ENCODE peak calls at places on chromosomes 3 and 15, in nine cellular contexts. One of them, this sample, is unnamed.

GRCh38 chr3:127449489-127450212 is 140.9 kb downstream of the TPRA1 start:
- DNase-seq in PC-9: no peak
- DNase-seq in cardiac muscle cell: no peak
- DNase-seq in GM23338: no peak
- DNase-seq in tibial artery: peak; percentile 23
- DNase-seq in hepatocyte: no peak
- DNase-seq in progenitor cell of endocrine pancreas: no peak
- DNase-seq in fibroblast of lung: no peak
- DNase-seq in SK-N-SH: no peak
- DNase-seq in this sample: no peak

GRCh38 chr15:57283774-57284508 is 92.4 kb upstream of the CGNL1 start:
- DNase-seq in PC-9: no peak
- DNase-seq in hepatocyte: no peak
- DNase-seq in fibroblast of lung: peak; percentile 52
- DNase-seq in cardiac muscle cell: peak; percentile 71
- DNase-seq in progenitor cell of endocrine pancreas: no peak
- DNase-seq in GM23338: no peak
- DNase-seq in tibial artery: no peak
- DNase-seq in SK-N-SH: no peak
- DNase-seq in this sample: no peak

GRCh38 chr3:99909714-99910508 is 92.2 kb downstream of the CMSS1 start:
- DNase-seq in cardiac muscle cell: peak; percentile 46
- DNase-seq in tibial artery: no peak
- DNase-seq in GM23338: no peak
- DNase-seq in SK-N-SH: no peak
- DNase-seq in progenitor cell of endocrine pancreas: no peak
- DNase-seq in fibroblast of lung: peak; percentile 61
- DNase-seq in PC-9: peak; percentile 100
- DNase-seq in hepatocyte: peak; percentile 28
- DNase-seq in this sample: no peak

GRCh38 chr3:34212671-34213070 is 414.2 kb downstream of the PDCD6IP start:
- DNase-seq in fibroblast of lung: peak; percentile 10
- DNase-seq in cardiac muscle cell: peak; percentile 36
- DNase-seq in GM23338: no peak
- DNase-seq in PC-9: no peak
- DNase-seq in SK-N-SH: peak; percentile 3
- DNase-seq in tibial artery: peak; percentile 81
- DNase-seq in progenitor cell of endocrine pancreas: no peak
- DNase-seq in hepatocyte: peak; percentile 16
- DNase-seq in this sample: no peak

GRCh38 chr3:19885468-19885867 is 48.5 kb downstream of the EFHB start:
- DNase-seq in tibial artery: no peak
- DNase-seq in hepatocyte: peak; percentile 58
- DNase-seq in progenitor cell of endocrine pancreas: no peak
- DNase-seq in SK-N-SH: peak; percentile 26
- DNase-seq in PC-9: no peak
- DNase-seq in cardiac muscle cell: peak; percentile 70
- DNase-seq in GM23338: peak; percentile 93
- DNase-seq in fibroblast of lung: peak; percentile 60
- DNase-seq in this sample: no peak

GRCh38 chr15:82570721-82571519 is 30.7 kb upstream of the RPS17 start:
- DNase-seq in fibroblast of lung: peak; percentile 62
- DNase-seq in progenitor cell of endocrine pancreas: no peak
- DNase-seq in SK-N-SH: peak; percentile 42
- DNase-seq in cardiac muscle cell: peak; percentile 27
- DNase-seq in PC-9: no peak
- DNase-seq in GM23338: peak; percentile 43
- DNase-seq in tibial artery: no peak
- DNase-seq in hepatocyte: no peak
- DNase-seq in this sample: no peak

GRCh38 chr15:45469429-45469828 is 53.1 kb downstream of the SLC30A4 start:
- DNase-seq in PC-9: no peak
- DNase-seq in fibroblast of lung: no peak
- DNase-seq in GM23338: peak; percentile 50
- DNase-seq in SK-N-SH: no peak
- DNase-seq in progenitor cell of endocrine pancreas: no peak
- DNase-seq in cardiac muscle cell: no peak
- DNase-seq in hepatocyte: no peak
- DNase-seq in tibial artery: no peak
- DNase-seq in this sample: no peak

GRCh38 chr15:50315814-50316630 is 39.0 kb downstream of the GABPB1 start:
- DNase-seq in SK-N-SH: peak; percentile 45
- DNase-seq in progenitor cell of endocrine pancreas: no peak
- DNase-seq in fibroblast of lung: peak; percentile 79
- DNase-seq in hepatocyte: peak; percentile 52
- DNase-seq in tibial artery: no peak
- DNase-seq in GM23338: peak; percentile 62
- DNase-seq in cardiac muscle cell: peak; percentile 72
- DNase-seq in PC-9: peak; percentile 52
- DNase-seq in this sample: no peak

GRCh38 chr3:27165348-27165747 is 203.8 kb downstream of the NEK10 start:
- DNase-seq in tibial artery: no peak
- DNase-seq in PC-9: no peak
- DNase-seq in GM23338: no peak
- DNase-seq in cardiac muscle cell: peak; percentile 90
- DNase-seq in progenitor cell of endocrine pancreas: no peak
- DNase-seq in SK-N-SH: no peak
- DNase-seq in fibroblast of lung: peak; percentile 64
- DNase-seq in hepatocyte: peak; percentile 9
- DNase-seq in this sample: no peak

GRCh38 chr15:71707230-71708051 is 102.9 kb upstream of the NR2E3 start:
- DNase-seq in tibial artery: no peak
- DNase-seq in progenitor cell of endocrine pancreas: no peak
- DNase-seq in cardiac muscle cell: peak; percentile 52
- DNase-seq in PC-9: no peak
- DNase-seq in hepatocyte: no peak
- DNase-seq in fibroblast of lung: peak; percentile 52
- DNase-seq in GM23338: no peak
- DNase-seq in SK-N-SH: peak; percentile 37
- DNase-seq in this sample: no peak

GRCh38 chr3:23591374-23591773 is 214.4 kb upstream of the UBE2E1 start:
- DNase-seq in SK-N-SH: no peak
- DNase-seq in GM23338: no peak
- DNase-seq in cardiac muscle cell: no peak
- DNase-seq in progenitor cell of endocrine pancreas: no peak
- DNase-seq in hepatocyte: no peak
- DNase-seq in PC-9: no peak
- DNase-seq in tibial artery: no peak
- DNase-seq in fibroblast of lung: no peak
- DNase-seq in this sample: no peak

GRCh38 chr3:23592961-23593931 is 212.5 kb upstream of the UBE2E1 start:
- DNase-seq in tibial artery: no peak
- DNase-seq in GM23338: no peak
- DNase-seq in fibroblast of lung: no peak
- DNase-seq in PC-9: no peak
- DNase-seq in SK-N-SH: no peak
- DNase-seq in progenitor cell of endocrine pancreas: no peak
- DNase-seq in cardiac muscle cell: no peak
- DNase-seq in hepatocyte: no peak
- DNase-seq in this sample: no peak

GRCh38 chr3:23590874-23591273 is 214.9 kb upstream of the UBE2E1 start:
- DNase-seq in GM23338: no peak
- DNase-seq in hepatocyte: no peak
- DNase-seq in cardiac muscle cell: no peak
- DNase-seq in tibial artery: no peak
- DNase-seq in PC-9: no peak
- DNase-seq in progenitor cell of endocrine pancreas: no peak
- DNase-seq in fibroblast of lung: no peak
- DNase-seq in SK-N-SH: peak; percentile 46
- DNase-seq in this sample: no peak

GRCh38 chr3:23594066-23594465 is 211.7 kb upstream of the UBE2E1 start:
- DNase-seq in GM23338: no peak
- DNase-seq in PC-9: no peak
- DNase-seq in hepatocyte: no peak
- DNase-seq in fibroblast of lung: no peak
- DNase-seq in tibial artery: no peak
- DNase-seq in progenitor cell of endocrine pancreas: no peak
- DNase-seq in cardiac muscle cell: peak; percentile 17
- DNase-seq in SK-N-SH: no peak
- DNase-seq in this sample: no peak

DNA sequence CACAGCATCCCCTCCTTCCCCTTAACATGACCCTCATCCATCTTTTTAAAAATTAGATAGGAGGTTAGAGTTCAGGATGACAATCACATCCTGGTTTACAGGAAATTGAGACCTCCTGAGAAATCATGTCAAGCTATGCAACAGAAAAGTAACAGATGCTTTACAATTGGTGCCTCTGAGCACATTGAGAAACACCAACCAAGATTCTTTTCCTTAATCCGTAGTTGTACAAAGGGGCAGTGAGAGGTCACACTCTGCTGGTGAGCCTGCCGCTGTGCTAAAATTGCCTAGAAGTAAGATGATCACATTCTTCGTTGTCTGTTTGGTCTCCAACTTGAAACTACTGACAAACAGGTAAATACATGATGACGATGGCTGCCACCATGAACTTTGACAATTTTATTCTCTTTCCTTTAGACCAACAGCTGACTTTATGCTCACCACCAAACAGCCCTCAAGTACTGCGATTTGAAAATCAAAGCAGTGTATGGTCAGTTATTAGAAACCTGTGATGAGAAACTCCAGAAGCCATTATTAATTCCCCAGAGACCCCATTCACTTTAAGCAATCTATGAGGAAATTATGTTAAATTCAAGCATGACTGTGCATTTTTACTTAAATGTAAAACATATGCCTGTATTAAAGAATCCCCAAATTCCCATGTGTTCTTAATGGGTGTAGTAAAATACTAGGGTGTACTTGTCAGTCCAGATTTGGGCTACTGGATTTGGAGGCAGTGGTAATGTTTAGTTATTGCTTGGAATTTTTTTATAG is 210.7 kb upstream of the UBE2E1 start:
- DNase-seq in tibial artery: no peak
- DNase-seq in PC-9: no peak
- DNase-seq in SK-N-SH: no peak
- DNase-seq in cardiac muscle cell: peak; percentile 52
- DNase-seq in progenitor cell of endocrine pancreas: no peak
- DNase-seq in GM23338: no peak
- DNase-seq in hepatocyte: no peak
- DNase-seq in fibroblast of lung: peak; percentile 66
- DNase-seq in this sample: no peak
- TF ChIP-seq CTCF in tibial artery: no peak
- TF ChIP-seq CTCF in PC-9: no peak
- TF ChIP-seq CTCF in SK-N-SH: no peak
- TF ChIP-seq CTCF in cardiac muscle cell: no peak
- TF ChIP-seq CTCF in progenitor cell of endocrine pancreas: no peak
- TF ChIP-seq CTCF in GM23338: peak; percentile 13
- TF ChIP-seq CTCF in hepatocyte: no peak
- TF ChIP-seq CTCF in fibroblast of lung: peak; percentile 13
- TF ChIP-seq CTCF in this sample: no peak

DNA sequence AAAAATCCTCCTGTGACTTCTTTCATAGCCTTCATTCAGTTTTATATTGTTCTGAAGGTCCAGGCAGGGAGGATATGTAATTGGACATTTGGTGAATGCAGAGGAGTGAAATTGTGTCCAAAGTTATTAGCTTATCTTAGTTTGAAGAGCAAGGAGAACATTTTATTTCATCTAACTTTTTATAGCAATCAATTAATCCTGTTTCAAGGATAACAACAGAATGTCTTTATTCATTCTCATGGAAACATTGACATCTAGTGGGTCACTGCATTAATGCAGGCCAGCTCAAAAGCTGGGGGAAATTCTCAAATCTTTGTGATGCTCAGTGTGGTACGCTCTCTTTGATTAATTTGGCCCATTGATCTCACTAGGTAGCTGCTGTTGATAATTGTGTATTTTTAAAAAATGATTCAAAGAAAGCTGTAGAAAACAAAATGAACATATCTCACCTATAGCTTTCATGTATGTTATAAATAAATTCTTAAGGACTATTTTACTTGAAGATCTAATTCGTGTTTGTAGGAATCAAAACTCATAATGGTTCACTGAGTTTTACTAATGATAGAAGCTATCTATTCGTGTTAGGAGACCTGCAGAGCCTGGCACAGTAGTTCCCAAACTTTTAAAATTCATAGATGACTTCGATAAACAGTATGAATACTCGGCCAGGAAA is 150.8 kb upstream of the KCNMB2 start:
- DNase-seq in SK-N-SH: peak; percentile 52
- DNase-seq in hepatocyte: peak; percentile 47
- DNase-seq in fibroblast of lung: peak; percentile 60
- DNase-seq in cardiac muscle cell: peak; percentile 73
- DNase-seq in PC-9: no peak
- DNase-seq in GM23338: peak; percentile 61
- DNase-seq in progenitor cell of endocrine pancreas: no peak
- DNase-seq in tibial artery: no peak
- DNase-seq in this sample: peak; percentile 59
- TF ChIP-seq CTCF in SK-N-SH: peak; percentile 95
- TF ChIP-seq CTCF in hepatocyte: peak; percentile 89
- TF ChIP-seq CTCF in fibroblast of lung: peak; percentile 84
- TF ChIP-seq CTCF in cardiac muscle cell: peak; percentile 79
- TF ChIP-seq CTCF in PC-9: peak; percentile 98
- TF ChIP-seq CTCF in GM23338: peak; percentile 81
- TF ChIP-seq CTCF in progenitor cell of endocrine pancreas: peak; percentile 94
- TF ChIP-seq CTCF in tibial artery: peak; percentile 87
- TF ChIP-seq CTCF in this sample: peak; percentile 90

GRCh38 chr15:22884344-22884743 is 45.9 kb downstream of the NIPA2 start:
- DNase-seq in cardiac muscle cell: no peak
- DNase-seq in fibroblast of lung: no peak
- DNase-seq in progenitor cell of endocrine pancreas: no peak
- DNase-seq in PC-9: no peak
- DNase-seq in hepatocyte: no peak
- DNase-seq in SK-N-SH: no peak
- DNase-seq in GM23338: peak; percentile 32
- DNase-seq in tibial artery: no peak
- DNase-seq in this sample: no peak
- TF ChIP-seq CTCF in cardiac muscle cell: peak; percentile 21
- TF ChIP-seq CTCF in fibroblast of lung: no peak
- TF ChIP-seq CTCF in progenitor cell of endocrine pancreas: peak; percentile 34
- TF ChIP-seq CTCF in PC-9: no peak
- TF ChIP-seq CTCF in hepatocyte: no peak
- TF ChIP-seq CTCF in SK-N-SH: peak; percentile 27
- TF ChIP-seq CTCF in GM23338: peak; percentile 50
- TF ChIP-seq CTCF in tibial artery: no peak
- TF ChIP-seq CTCF in this sample: peak; percentile 14

DNA sequence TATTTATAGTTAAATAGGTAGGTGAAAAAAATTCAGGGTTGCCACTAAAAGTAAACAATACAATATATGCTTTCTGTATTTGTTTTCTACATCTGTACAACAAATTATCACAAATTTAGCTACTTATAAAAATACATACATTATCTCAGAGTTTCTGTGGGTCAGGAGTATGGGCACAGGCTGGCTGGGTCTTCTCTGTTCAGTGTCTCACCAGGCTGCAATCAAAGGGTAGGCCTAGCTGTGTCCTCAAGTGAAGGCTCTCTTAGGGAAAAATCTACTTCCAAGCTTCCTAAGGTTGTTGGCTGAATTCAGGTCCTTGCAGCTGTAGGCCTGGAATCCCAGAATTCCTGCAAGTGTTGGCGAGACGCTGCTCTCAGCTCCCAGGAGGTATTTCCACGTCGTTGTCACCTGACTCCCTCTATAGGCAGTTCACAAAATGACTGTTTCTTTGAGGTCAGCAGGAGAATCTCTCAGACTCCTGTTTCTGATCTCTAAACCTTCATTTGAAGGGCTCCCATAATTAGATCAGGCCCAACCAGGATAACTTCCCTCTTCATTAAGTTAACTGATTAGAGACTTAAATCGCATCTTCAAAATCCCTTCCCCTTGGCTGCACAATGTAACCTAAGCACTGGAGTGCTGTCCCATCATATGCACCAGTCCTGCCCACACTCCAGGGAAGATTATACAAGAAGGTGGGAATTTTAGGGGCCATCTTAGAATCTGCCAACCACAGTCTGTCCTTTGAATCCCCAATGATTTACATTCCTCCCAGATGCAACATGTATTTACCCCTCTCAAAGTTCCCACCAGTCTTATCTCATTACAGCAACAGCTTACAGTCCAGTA is 296.6 kb downstream of the SUCLG2 start:
- DNase-seq in cardiac muscle cell: peak; percentile 34
- DNase-seq in progenitor cell of endocrine pancreas: no peak
- DNase-seq in SK-N-SH: peak; percentile 41
- DNase-seq in tibial artery: no peak
- DNase-seq in GM23338: peak; percentile 95
- DNase-seq in fibroblast of lung: peak; percentile 22
- DNase-seq in PC-9: no peak
- DNase-seq in hepatocyte: peak; percentile 73
- DNase-seq in this sample: peak; percentile 12
- TF ChIP-seq CTCF in cardiac muscle cell: peak; percentile 34
- TF ChIP-seq CTCF in progenitor cell of endocrine pancreas: peak; percentile 58
- TF ChIP-seq CTCF in SK-N-SH: peak; percentile 42
- TF ChIP-seq CTCF in tibial artery: no peak
- TF ChIP-seq CTCF in GM23338: peak; percentile 77
- TF ChIP-seq CTCF in fibroblast of lung: peak; percentile 47
- TF ChIP-seq CTCF in PC-9: no peak
- TF ChIP-seq CTCF in hepatocyte: peak; percentile 42
- TF ChIP-seq CTCF in this sample: peak; percentile 65